ENCODE peak calls at places on chromosomes 6 and 20, in six cellular contexts. L is CD4-positive, alpha-beta memory T cell; P is adrenal gland; X is RWPE1; F is heart right ventricle; Z is CD8-positive, alpha-beta T cell. Y is an unnamed sample.

GRCh38 chr6:4115741-4116140 is 19.6 kb downstream of the ECI2 start:
- DNase-seq in P (no peak), F (no peak), Z (no peak), X (no peak), L (no peak), Y (no peak)

GRCh38 chr6:111552241-111552744 is 53.4 kb downstream of the TRAF3IP2 start:
- DNase-seq in X (peak), Z (no peak), F (peak), L (no peak), P (peak), Y (peak)

GRCh38 chr20:63736893-63737689 is 627 bp downstream of the LIME1 start:
- DNase-seq in L (peak), X (no peak), F (no peak), Z (peak), P (no peak), Y (no peak)

GRCh38 chr6:1267057-1267732 is 44.7 kb upstream of the FOXQ1 start:
- DNase-seq in X (peak), Z (no peak), L (no peak), F (no peak), P (no peak), Y (no peak)

GRCh38 chr6:54194067-54194466 is 82.8 kb downstream of the MLIP start:
- DNase-seq in F (no peak), L (no peak), P (no peak), Z (no peak), X (peak), Y (no peak)

GRCh38 chr20:34112600-34113061 is 588 bp upstream of the EIF2S2 start:
- DNase-seq in P (peak), L (no peak), X (peak), Z (no peak), F (no peak), Y (no peak)

GRCh38 chr6:15096894-15097837 is 148.7 kb upstream of the JARID2 start:
- DNase-seq in F (no peak), P (no peak), Z (no peak), L (no peak), X (no peak), Y (no peak)

GRCh38 chr6:14922306-14922705 is 323.6 kb upstream of the JARID2 start:
- DNase-seq in X (no peak), Z (no peak), L (no peak), P (no peak), F (no peak), Y (no peak)

GRCh38 chr6:90256698-90257485 is 39.8 kb downstream of the BACH2 start:
- DNase-seq in F (no peak), Z (no peak), L (peak), P (no peak), X (no peak), Y (no peak)

GRCh38 chr6:127834136-127834535 is 66.7 kb downstream of the THEMIS start:
- DNase-seq in L (no peak), P (no peak), Z (no peak), X (no peak), F (no peak), Y (no peak)

GRCh38 chr6:56959938-56960337 is 5.0 kb downstream of the BEND6 start:
- DNase-seq in Z (no peak), L (no peak), P (no peak), F (no peak), X (peak), Y (no peak)

GRCh38 chr20:9035129-9035528 is 33.8 kb upstream of the PLCB4 start:
- DNase-seq in Z (no peak), P (no peak), F (no peak), L (no peak), X (no peak), Y (no peak)

GRCh38 chr6:151230277-151230577 is 9.5 kb upstream of the AKAP12 start:
- DNase-seq in X (no peak), L (no peak), P (no peak), Z (no peak), F (no peak), Y (no peak)

GRCh38 chr20:4111440-4112411 is 96.4 kb upstream of the RNF24 start:
- DNase-seq in X (no peak), L (no peak), F (no peak), P (no peak), Z (no peak), Y (no peak)

GRCh38 chr6:11727995-11728961 is 50.3 kb downstream of the ADTRP start:
- DNase-seq in L (peak), X (no peak), F (no peak), P (no peak), Z (no peak), Y (no peak)

GRCh38 chr20:44780226-44780625 is 30.1 kb downstream of the RIMS4 start:
- DNase-seq in Z (peak), X (peak), P (no peak), F (peak), L (peak), Y (no peak)

DNA sequence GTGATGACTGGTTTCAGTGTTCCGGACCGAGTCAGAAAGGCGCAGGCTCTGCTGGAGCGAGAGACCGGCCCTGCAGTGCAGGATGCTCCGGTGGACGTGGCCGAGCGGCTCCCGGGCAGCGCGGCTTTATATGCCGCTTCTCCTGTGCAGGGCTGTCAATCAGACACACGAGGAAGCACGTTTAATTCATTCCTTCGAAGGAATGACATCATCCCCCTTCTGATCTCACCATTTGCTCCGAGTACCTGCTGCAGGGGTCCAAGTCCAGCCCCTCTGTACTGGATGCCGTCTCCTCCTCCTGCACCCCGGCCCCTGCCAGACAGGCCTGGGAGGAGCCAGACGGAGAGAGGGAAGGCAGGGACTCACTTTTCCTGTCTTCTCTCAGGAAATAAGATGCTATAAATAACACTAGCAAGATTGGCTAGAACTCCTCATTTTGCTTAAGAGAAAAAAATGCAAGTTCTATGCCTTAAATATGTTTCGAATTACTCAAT is at the start of gene THBS2:
- DNase-seq in X (peak), P (peak), F (no peak), Z (no peak), L (no peak), Y (no peak)
- H3K27ac ChIP-seq in X (peak), P (peak), F (peak), Z (no peak), L (no peak), Y (peak)

GRCh38 chr20:6685181-6685582 is 82.3 kb upstream of the BMP2 start:
- DNase-seq in Z (no peak), F (no peak), P (no peak), X (peak), L (no peak), Y (no peak)
- H3K27ac ChIP-seq in Z (no peak), F (no peak), P (no peak), X (no peak), L (no peak), Y (no peak)

DNA sequence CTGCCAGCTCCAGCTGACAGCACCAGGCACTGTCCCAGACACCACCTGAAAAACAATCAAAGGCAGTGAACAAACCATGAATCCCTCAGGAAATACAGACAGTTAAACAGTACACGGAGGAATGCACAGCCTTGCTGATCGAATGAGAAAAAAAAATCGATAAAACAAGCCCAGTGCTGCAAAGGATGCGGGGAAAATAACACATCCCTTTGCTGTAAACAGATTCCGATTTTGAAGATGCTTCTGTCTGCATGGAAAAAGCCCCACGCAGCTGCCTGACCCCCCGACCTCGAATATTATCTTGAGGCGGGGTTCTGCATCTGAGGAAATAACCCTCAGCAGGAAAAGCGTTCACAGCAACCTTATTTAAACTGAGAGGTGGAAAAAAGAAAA is 43.9 kb downstream of the RBM38 start:
- DNase-seq in L (no peak), F (no peak), X (no peak), P (no peak), Z (no peak), Y (no peak)
- H3K27ac ChIP-seq in L (no peak), F (no peak), X (peak), P (no peak), Z (no peak), Y (no peak)

GRCh38 chr6:157571995-157572394 is 191.0 kb downstream of the ZDHHC14 start:
- DNase-seq in F (no peak), Z (no peak), X (no peak), P (no peak), L (no peak), Y (no peak)
- H3K27ac ChIP-seq in F (no peak), Z (no peak), X (no peak), P (no peak), L (no peak), Y (no peak)